ENCODE peak calls at places on chromosome 13, in five cellular contexts. G is GM23338, V is IMR-90, I is OCI-LY7, R is endothelial cell of umbilical vein. O is an unnamed sample.

GRCh38 chr13:70960841-70961443 is 852.7 kb upstream of the KLHL1 start:
- DNase-seq in G (peak), V (peak), R (peak), I (peak), O (peak)

GRCh38 chr13:86051134-86052103 is 252.2 kb upstream of the SLITRK6 start:
- DNase-seq in V (no peak), R (no peak), I (no peak), G (peak), O (peak)

GRCh38 chr13:35763060-35763804 is 286.7 kb upstream of the MAB21L1 start:
- DNase-seq in R (no peak), G (no peak), I (no peak), V (no peak), O (no peak)

GRCh38 chr13:96946709-96947311 is 47.5 kb downstream of the OXGR1 start:
- DNase-seq in V (no peak), I (no peak), R (no peak), G (peak), O (no peak)

GRCh38 chr13:38819596-38819995 is 132.7 kb downstream of the FREM2 start:
- DNase-seq in R (no peak), G (no peak), V (no peak), I (no peak), O (no peak)

GRCh38 chr13:68345963-68346362 is 1115.8 kb upstream of the PCDH9 start:
- DNase-seq in G (no peak), V (no peak), R (no peak), I (no peak), O (no peak)

GRCh38 chr13:29887030-29887557 is 36.7 kb upstream of the UBL3 start:
- DNase-seq in I (no peak), R (no peak), V (peak), G (no peak), O (no peak)

GRCh38 chr13:54185785-54186184 is 1157.2 kb downstream of the OLFM4 start:
- DNase-seq in V (no peak), G (peak), R (no peak), I (no peak), O (no peak)

GRCh38 chr13:61286148-61286745 is 129.4 kb downstream of the PCDH20 start:
- DNase-seq in V (no peak), I (peak), R (no peak), G (peak), O (no peak)

GRCh38 chr13:91347996-91348905 is 764 bp downstream of the MIR17HG start:
- DNase-seq in I (peak), R (peak), V (no peak), G (no peak), O (peak)

GRCh38 chr13:109509154-109509905 is 277.1 kb downstream of the IRS2 start:
- DNase-seq in V (peak), I (no peak), G (no peak), R (no peak), O (peak)

GRCh38 chr13:43682698-43683097 is 104.1 kb downstream of the ENOX1 start:
- DNase-seq in V (no peak), R (no peak), I (no peak), G (no peak), O (no peak)

GRCh38 chr13:84802073-84802472 is 919.8 kb upstream of the SLITRK1 start:
- DNase-seq in G (no peak), V (no peak), R (no peak), I (no peak), O (no peak)

GRCh38 chr13:95710313-95710712 is 33.4 kb downstream of the DNAJC3 start:
- DNase-seq in V (peak), G (no peak), I (no peak), R (peak), O (peak)

GRCh38 chr13:43085545-43085944 is 62.2 kb downstream of the DNAJC15 start:
- DNase-seq in V (peak), R (peak), G (peak), I (peak), O (peak)

GRCh38 chr13:24270639-24271131 is 38.7 kb upstream of the C1QTNF9 start:
- DNase-seq in I (no peak), V (peak), G (peak), R (peak), O (peak)

GRCh38 chr13:27035892-27036235 is 135.7 kb downstream of the USP12 start:
- DNase-seq in R (no peak), G (no peak), V (peak), I (no peak), O (peak)

GRCh38 chr13:94415484-94415883 is 64.0 kb downstream of the DCT start:
- DNase-seq in G (no peak), R (no peak), I (no peak), V (no peak), O (no peak)

GRCh38 chr13:102800145-102801041 is 1.5 kb downstream of the BIVM start:
- DNase-seq in G (peak), V (peak), I (no peak), R (peak), O (peak)

GRCh38 chr13:110714798-110715394 is 1.4 kb downstream of the ING1 start:
- DNase-seq in G (peak), R (no peak), V (peak), I (peak), O (no peak)

GRCh38 chr13:110715395-110716234 is 2.1 kb downstream of the ING1 start:
- DNase-seq in R (peak), I (peak), V (peak), G (peak), O (peak)

GRCh38 chr13:110712849-110713641 is 455 bp upstream of the ING1 start:
- DNase-seq in I (peak), R (peak), V (peak), G (peak), O (peak)

GRCh38 chr13:110713642-110713952 is at the start of gene ING1:
- DNase-seq in G (no peak), V (no peak), I (no peak), R (no peak), O (no peak)

DNA sequence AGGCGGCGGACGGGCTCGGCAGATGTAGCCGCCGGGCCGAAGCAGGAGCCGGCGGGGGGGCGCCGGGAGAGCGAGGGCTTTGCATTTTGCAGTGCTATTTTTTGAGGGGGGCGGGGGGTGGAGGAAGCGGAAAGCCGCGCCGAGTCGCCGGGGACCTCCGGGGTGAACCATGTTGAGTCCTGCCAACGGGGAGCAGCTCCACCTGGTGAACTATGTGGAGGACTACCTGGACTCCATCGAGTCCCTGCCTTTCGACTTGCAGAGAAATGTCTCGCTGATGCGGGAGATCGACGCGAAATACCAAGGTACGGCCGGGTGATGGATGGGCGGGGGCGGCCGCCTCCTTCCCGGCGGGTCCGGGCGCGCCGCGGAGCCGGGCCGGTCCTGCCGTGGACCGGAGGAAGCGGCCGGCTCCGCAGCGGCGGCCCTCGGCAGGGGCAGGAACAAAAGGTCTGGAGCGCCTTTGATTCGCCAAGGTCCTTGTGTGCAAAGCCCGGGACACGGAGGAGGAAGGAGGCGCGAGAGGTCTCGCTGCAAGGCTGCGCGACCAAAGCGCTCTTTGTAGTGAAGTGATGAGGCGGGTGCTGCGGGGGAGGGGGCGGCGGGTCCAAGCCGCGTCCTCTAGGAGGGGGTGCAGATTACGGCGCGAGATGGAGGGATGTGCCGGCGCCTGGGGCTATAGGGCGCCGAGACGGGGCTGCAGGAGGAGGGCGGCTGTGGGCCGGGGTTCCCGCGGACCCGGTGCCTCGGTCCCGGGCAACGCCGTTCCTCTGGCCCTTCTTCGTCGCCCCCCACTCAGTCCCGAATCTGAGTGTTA is 689 bp downstream of the ING1 start:
- DNase-seq in V (peak), R (peak), I (peak), G (peak), O (peak)
- H2AFZ ChIP-seq in V (peak), R (peak), I (no peak), G (no peak), O (peak)

DNA sequence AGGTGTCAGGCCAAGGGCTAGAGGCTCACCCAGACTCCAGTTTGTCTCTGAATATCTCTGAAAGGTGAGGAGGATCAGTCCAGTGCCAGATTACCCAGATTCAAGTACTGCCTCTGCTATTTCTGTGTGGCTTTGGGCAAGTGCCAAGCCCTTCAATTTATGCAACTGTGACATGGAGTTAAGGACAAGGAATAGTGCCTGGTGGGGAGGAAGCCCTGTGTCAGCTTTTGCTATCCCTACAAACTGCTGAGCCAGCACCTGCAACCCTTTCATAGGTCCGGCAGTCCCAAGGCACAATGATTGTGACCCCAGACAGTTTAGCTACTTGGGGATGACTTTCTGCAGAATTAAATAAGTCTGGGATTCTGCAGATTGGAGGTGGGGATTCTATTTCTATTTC is 123.0 kb downstream of the KL start:
- DNase-seq in V (no peak), R (no peak), G (no peak), I (no peak), O (no peak)
- H2AFZ ChIP-seq in V (no peak), R (no peak), G (no peak), I (no peak), O (no peak)

DNA sequence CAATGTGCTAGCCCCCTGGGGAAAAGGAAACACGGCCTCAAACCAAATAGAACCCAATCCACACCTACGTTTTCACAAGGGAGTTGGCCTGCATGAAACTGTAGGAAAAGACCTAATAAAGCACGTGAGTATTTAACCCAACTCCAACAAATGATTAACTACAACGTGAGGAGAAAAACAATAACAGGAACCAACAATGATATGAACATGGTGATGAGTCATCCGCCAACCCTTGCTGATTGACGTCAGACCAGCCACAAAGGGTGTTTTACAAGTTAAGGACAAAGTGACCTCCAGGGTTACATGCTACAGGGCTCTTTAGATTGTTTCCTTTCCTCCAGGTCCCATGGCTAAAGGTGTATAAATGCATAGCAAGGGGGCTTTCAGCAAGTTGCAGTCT is 460.5 kb downstream of the COG6 start:
- DNase-seq in V (peak), G (peak), R (peak), I (no peak), O (peak)
- H2AFZ ChIP-seq in V (no peak), G (peak), R (peak), I (no peak), O (no peak)

GRCh38 chr13:113746143-113746525 is 12.9 kb upstream of the TMEM255B start:
- DNase-seq in R (no peak), I (no peak), G (peak), V (no peak), O (no peak)
- H2AFZ ChIP-seq in R (no peak), I (no peak), G (peak), V (no peak), O (no peak)

GRCh38 chr13:101323601-101324000 is 92.7 kb downstream of the NALCN start:
- DNase-seq in V (no peak), I (no peak), R (no peak), G (no peak), O (no peak)

GRCh38 chr13:101326710-101327109 is 89.6 kb downstream of the NALCN start:
- DNase-seq in V (no peak), G (no peak), I (no peak), R (no peak), O (no peak)

GRCh38 chr13:101327844-101328243 is 88.5 kb downstream of the NALCN start:
- DNase-seq in R (no peak), V (peak), G (no peak), I (no peak), O (no peak)

GRCh38 chr13:101325423-101325822 is 90.9 kb downstream of the NALCN start:
- DNase-seq in I (no peak), R (no peak), G (no peak), V (no peak), O (no peak)
- H2AFZ ChIP-seq in I (no peak), R (no peak), G (peak), V (no peak), O (peak)

GRCh38 chr13:99132295-99132835 is 68.3 kb upstream of the UBAC2 start:
- DNase-seq in I (peak), G (no peak), V (no peak), R (no peak), O (no peak)

GRCh38 chr13:99131410-99131809 is 69.2 kb upstream of the UBAC2 start:
- DNase-seq in R (no peak), V (no peak), I (no peak), G (no peak), O (no peak)

GRCh38 chr13:99126821-99127220 is 73.8 kb upstream of the UBAC2 start:
- DNase-seq in R (no peak), I (no peak), G (no peak), V (no peak), O (no peak)

GRCh38 chr13:99129951-99130350 is 70.7 kb upstream of the UBAC2 start:
- DNase-seq in I (no peak), G (no peak), R (no peak), V (no peak), O (no peak)

GRCh38 chr13:99129050-99129449 is 71.6 kb upstream of the UBAC2 start:
- DNase-seq in G (no peak), V (no peak), I (peak), R (no peak), O (no peak)
- H2AFZ ChIP-seq in G (no peak), V (no peak), I (peak), R (no peak), O (no peak)

DNA sequence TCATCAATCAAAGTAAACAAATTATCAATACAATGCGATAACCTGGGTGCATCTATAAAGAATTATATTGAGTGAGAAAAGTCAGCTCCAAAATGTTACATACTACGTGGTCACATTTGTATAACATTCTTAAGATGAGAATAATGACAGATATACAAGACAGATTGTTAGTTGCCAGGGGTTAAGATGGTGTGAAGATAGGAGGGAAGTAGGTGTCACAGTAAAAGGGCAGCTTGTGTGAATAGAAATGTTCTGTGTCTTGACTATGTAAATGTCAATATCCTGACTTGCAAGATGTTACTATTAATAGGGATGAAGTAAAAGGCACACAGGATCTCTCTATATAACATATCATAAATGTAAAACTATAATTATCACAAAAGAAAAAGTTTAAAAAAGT is 611.2 kb upstream of the SPRY2 start:
- DNase-seq in R (no peak), V (no peak), G (no peak), I (no peak), O (no peak)
- H2AFZ ChIP-seq in R (no peak), V (no peak), G (no peak), I (no peak), O (no peak)